ENCODE peak calls at places on chromosomes 16 and 17, in eight cellular contexts. E is AG10803, Q is choroid plexus epithelial cell, J is ovary, M is thoracic aorta, F is uterus, A is colonic mucosa, B is BE2C. O is an unnamed sample.

GRCh38 chr16:26668026-26668425 is 398.7 kb upstream of the C16orf82 start:
- DNase-seq in M (no peak), J (no peak), E (no peak), B (no peak), Q (no peak), F (no peak), A (no peak), O (no peak)

GRCh38 chr17:72175787-72176515 is 55.1 kb downstream of the SOX9 start:
- DNase-seq in M (no peak), J (no peak), E (no peak), A (no peak), F (no peak), Q (no peak), B (no peak), O (no peak)

GRCh38 chr16:82867425-82867824 is 240.7 kb downstream of the CDH13 start:
- DNase-seq in F (peak), J (no peak), B (no peak), A (no peak), Q (peak), E (peak), M (no peak), O (no peak)

GRCh38 chr16:3147046-3147756 is 12.4 kb downstream of the ZNF213 start:
- DNase-seq in M (no peak), J (no peak), E (no peak), A (no peak), F (no peak), Q (no peak), B (no peak), O (no peak)

GRCh38 chr16:24117680-24118079 is 138.5 kb upstream of the CACNG3 start:
- DNase-seq in F (no peak), Q (no peak), B (no peak), M (no peak), E (no peak), J (no peak), A (no peak), O (no peak)

GRCh38 chr17:2547176-2547575 is 35.5 kb upstream of the METTL16 start:
- DNase-seq in A (no peak), B (peak), F (no peak), Q (peak), J (no peak), M (no peak), E (peak), O (no peak)

GRCh38 chr16:84109598-84110325 is 7.0 kb downstream of the MBTPS1 start:
- DNase-seq in J (no peak), A (no peak), F (no peak), E (peak), M (no peak), B (no peak), Q (no peak), O (no peak)

GRCh38 chr16:56041556-56042140 is 149.6 kb upstream of the GNAO1 start:
- DNase-seq in B (peak), Q (no peak), E (no peak), F (no peak), M (no peak), A (no peak), J (no peak), O (no peak)

GRCh38 chr17:73131993-73132595 is 32.7 kb upstream of the SSTR2 start:
- DNase-seq in J (no peak), E (no peak), F (no peak), M (no peak), B (no peak), Q (no peak), A (no peak), O (no peak)

GRCh38 chr17:56244268-56244890 is 91.1 kb downstream of the ANKFN1 start:
- DNase-seq in A (no peak), J (no peak), F (no peak), E (no peak), M (no peak), B (no peak), Q (no peak), O (no peak)

GRCh38 chr17:65027305-65027704 is 29.2 kb downstream of the GNA13 start:
- DNase-seq in B (peak), Q (peak), F (no peak), J (no peak), E (peak), M (no peak), A (no peak), O (no peak)

GRCh38 chr17:75130632-75131277 is 787 bp downstream of the NT5C start:
- DNase-seq in E (peak), J (peak), F (peak), M (no peak), A (peak), Q (peak), B (peak), O (no peak)

GRCh38 chr17:301681-302299 is 50.8 kb downstream of the RPH3AL start:
- DNase-seq in B (no peak), F (peak), Q (no peak), E (peak), M (no peak), J (no peak), A (peak), O (no peak)

GRCh38 chr17:21186399-21187187 is 27.4 kb downstream of the TMEM11 start:
- DNase-seq in A (no peak), E (no peak), B (no peak), F (no peak), M (no peak), J (no peak), Q (no peak), O (no peak)

GRCh38 chr17:59858167-59858790 is 34.5 kb downstream of the TUBD1 start:
- DNase-seq in F (no peak), J (no peak), M (no peak), B (no peak), Q (no peak), E (peak), A (no peak), O (no peak)

GRCh38 chr16:346587-346986 is 5.9 kb downstream of the AXIN1 start:
- DNase-seq in A (no peak), J (no peak), B (no peak), E (no peak), M (no peak), Q (no peak), F (no peak), O (no peak)

GRCh38 chr16:85663891-85664321 is 24.8 kb downstream of the GINS2 start:
- DNase-seq in M (no peak), E (no peak), Q (no peak), F (no peak), B (no peak), J (peak), A (no peak), O (no peak)

GRCh38 chr16:88491560-88492310 is 38.7 kb downstream of the ZFPM1 start:
- DNase-seq in A (no peak), J (no peak), B (peak), M (no peak), F (no peak), E (no peak), Q (no peak), O (no peak)

GRCh38 chr17:1078831-1079561 is 82.1 kb downstream of the TIMM22 start:
- DNase-seq in J (peak), A (no peak), Q (no peak), E (no peak), F (no peak), M (no peak), B (peak), O (no peak)

DNA sequence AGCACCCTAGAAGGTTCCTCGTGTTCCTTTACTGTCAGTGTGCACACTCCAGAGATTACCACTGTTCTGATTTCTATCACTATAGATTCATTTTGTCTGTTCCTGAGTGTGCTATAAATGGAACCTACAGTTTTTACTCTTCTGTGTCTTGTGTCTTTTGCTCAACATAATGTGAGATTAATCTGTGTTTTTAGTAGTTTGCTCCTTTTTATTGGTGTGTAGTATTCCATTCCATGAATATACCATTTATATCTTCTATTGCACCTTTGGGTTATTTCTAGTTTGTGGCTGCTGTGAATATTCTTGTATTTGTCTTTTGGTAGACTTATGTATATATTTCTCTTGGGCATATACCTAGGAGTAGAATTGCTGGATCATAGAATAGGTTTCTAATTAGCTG is 68.2 kb downstream of the AP2B1 start:
- DNase-seq in M (no peak), F (no peak), J (no peak), B (no peak), Q (no peak), E (no peak), A (no peak), O (no peak)
- H3K4me3 ChIP-seq in M (no peak), F (no peak), J (no peak), B (no peak), Q (no peak), E (no peak), A (no peak), O (no peak)

GRCh38 chr16:66155933-66156332 is 210.6 kb upstream of the CDH5 start:
- DNase-seq in Q (no peak), J (no peak), F (no peak), M (no peak), B (no peak), A (no peak), E (no peak), O (no peak)
- H3K4me3 ChIP-seq in Q (no peak), J (no peak), F (no peak), M (no peak), B (no peak), A (no peak), E (no peak), O (no peak)

DNA sequence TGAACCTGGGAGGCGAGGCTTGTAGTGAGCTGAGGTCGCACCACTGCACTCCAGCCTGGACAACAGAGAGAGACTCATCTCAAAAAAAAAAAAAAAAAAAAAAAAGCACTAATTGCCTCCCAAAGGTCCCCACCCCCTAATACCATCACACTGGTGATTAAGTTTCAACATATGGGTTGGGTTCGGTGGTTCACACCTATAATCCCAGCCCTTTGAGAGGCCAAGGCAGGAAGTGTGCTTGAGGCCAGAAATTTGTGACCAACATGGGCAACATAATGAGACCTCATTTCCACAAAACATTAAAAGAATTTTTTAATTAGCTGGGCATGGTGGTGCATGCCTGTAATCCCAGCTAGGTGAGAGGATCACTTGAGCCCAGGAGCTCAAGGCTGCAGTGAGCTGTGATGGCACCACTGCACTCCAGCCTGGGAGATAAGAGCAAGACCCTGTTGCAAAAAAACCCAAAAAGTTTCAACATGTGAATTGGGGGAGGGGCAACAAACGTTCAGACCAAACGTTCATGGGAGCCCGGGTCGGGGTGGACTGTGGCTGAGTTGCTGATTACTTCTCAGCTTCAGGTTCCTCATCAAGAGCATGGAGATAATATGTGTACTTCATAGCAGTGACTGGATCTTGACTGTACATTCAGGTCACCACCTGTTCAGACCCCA is 62.1 kb upstream of the NOL11 start:
- DNase-seq in E (no peak), A (no peak), M (no peak), Q (no peak), B (no peak), F (no peak), J (no peak), O (no peak)
- H3K4me3 ChIP-seq in E (no peak), A (no peak), M (no peak), Q (no peak), B (no peak), F (no peak), J (no peak), O (no peak)

GRCh38 chr17:40179923-40180659 is 2.8 kb downstream of the RAPGEFL1 start:
- DNase-seq in E (peak), J (no peak), Q (peak), A (peak), B (no peak), M (no peak), F (no peak), O (no peak)

GRCh38 chr17:40176409-40177110 is 710 bp upstream of the RAPGEFL1 start:
- DNase-seq in E (no peak), J (no peak), F (no peak), Q (no peak), A (peak), B (no peak), M (no peak), O (no peak)

GRCh38 chr17:40178660-40179059 is 1.4 kb downstream of the RAPGEFL1 start:
- DNase-seq in E (no peak), F (no peak), A (no peak), J (no peak), M (no peak), B (no peak), Q (no peak), O (no peak)

GRCh38 chr17:40177275-40177874 is at the start of gene RAPGEFL1:
- DNase-seq in E (peak), J (peak), A (peak), Q (peak), M (peak), B (peak), F (peak), O (no peak)

GRCh38 chr17:40178021-40178601 is 841 bp downstream of the RAPGEFL1 start:
- DNase-seq in Q (no peak), J (no peak), A (peak), B (no peak), F (no peak), M (no peak), E (no peak), O (no peak)
- H3K4me3 ChIP-seq in Q (peak), J (peak), A (peak), B (no peak), F (no peak), M (peak), E (no peak), O (peak)

GRCh38 chr17:81039854-81040758 is 5.2 kb downstream of the BAIAP2 start:
- DNase-seq in J (peak), A (no peak), B (peak), E (peak), Q (peak), M (no peak), F (peak), O (no peak)
- H3K4me3 ChIP-seq in J (no peak), A (no peak), B (no peak), E (peak), Q (no peak), M (no peak), F (no peak), O (no peak)

GRCh38 chr17:29586676-29587469 is 2.6 kb downstream of the GIT1 start:
- DNase-seq in F (no peak), M (no peak), E (no peak), A (no peak), B (no peak), J (no peak), Q (no peak), O (no peak)

GRCh38 chr17:29583324-29584248 is 5.9 kb downstream of the GIT1 start:
- DNase-seq in E (no peak), B (no peak), A (no peak), Q (no peak), F (peak), J (peak), M (no peak), O (no peak)

GRCh38 chr17:29584452-29585079 is 4.9 kb downstream of the GIT1 start:
- DNase-seq in M (no peak), B (no peak), Q (no peak), E (no peak), F (peak), J (no peak), A (no peak), O (no peak)

GRCh38 chr17:29587591-29587990 is 1.9 kb downstream of the GIT1 start:
- DNase-seq in F (no peak), E (no peak), B (no peak), Q (no peak), M (no peak), A (no peak), J (peak), O (no peak)

GRCh38 chr17:29585080-29585751 is 4.2 kb downstream of the GIT1 start:
- DNase-seq in F (peak), A (no peak), B (no peak), M (no peak), Q (peak), J (peak), E (no peak), O (no peak)
- H3K4me3 ChIP-seq in F (peak), A (no peak), B (no peak), M (no peak), Q (no peak), J (no peak), E (no peak), O (peak)

DNA sequence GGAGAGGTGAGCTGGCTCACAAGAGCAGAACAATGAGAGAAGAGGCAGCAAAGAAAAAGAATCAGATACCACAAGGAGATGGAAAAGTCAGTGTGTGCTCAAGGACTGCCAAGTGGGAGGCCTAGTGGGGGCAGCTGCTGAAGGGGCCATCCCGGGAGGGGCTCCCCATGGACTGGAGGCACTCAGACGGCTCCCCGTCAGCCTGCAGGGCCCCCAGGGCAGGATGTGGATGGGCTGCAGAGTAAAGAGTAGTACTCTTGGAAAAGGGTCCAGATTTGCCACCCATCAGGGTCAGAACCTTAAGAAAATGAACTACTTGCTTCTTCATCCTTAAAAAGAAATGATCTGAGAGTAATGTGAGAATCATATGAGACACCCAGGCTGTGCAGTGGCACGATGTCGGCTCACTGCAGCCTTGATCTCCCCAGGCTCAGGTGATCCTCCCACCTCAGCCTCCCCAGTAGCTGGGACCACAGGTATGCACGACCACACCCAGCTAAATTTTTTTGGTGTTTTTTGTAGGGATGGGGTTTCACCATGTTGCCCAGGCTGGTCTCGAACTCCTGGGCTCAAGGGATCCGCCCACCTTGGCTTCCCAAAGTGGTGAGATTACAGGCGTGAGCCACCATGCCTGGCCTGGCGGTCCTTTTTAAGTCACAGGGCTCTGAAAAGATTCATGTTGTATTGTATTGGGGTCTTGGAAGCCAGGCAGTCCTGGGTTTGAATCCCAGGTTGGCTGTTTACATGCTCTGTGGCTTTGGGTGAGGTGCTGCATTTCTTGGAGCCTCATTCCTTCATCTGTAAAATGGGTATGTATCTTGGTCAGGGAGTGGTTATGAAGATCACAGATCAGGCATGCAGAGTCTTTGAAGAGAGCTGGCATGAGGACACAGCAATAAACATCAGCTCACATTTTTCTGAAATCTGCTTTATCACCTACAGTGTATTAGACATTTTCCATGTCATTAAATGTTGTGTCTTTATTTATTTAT is 15.1 kb downstream of the ACSF2 start:
- DNase-seq in M (no peak), E (no peak), Q (no peak), A (peak), B (no peak), F (no peak), J (no peak), O (no peak)
- H3K4me3 ChIP-seq in M (no peak), E (no peak), Q (no peak), A (no peak), B (no peak), F (no peak), J (no peak), O (no peak)

DNA sequence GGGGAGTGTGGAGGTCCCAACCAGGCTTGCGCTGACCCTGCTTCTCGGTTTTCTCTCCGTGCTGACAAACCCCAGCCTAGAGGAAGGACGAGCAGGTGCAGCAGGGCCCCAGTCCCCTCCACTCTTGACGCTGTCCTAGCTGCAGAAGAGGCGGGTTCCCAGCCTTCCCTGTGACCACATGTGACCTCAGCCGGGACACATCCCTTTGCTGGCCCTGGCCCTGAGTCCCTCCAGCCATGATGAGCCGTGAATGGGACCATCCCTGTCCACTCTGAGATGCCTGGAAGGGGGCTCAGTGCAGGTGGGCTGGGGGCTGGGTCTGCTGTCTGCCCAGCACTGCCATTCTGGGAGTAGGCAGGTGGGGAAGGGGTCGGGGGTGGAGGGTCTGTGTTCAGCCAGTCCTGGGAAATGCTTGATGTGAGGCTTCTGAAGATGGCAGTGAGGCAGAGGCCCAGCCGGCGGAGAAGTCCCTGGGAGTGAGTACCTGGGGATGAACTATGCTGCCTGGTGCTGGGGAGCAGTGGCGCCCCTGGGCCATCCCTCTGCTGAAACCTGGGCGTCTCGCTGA is 1.9 kb upstream of the TUBB3 start:
- DNase-seq in B (peak), Q (no peak), F (no peak), J (no peak), M (no peak), E (no peak), A (no peak), O (no peak)
- H3K4me3 ChIP-seq in B (peak), Q (peak), F (no peak), J (no peak), M (peak), E (peak), A (no peak), O (peak)

O was measured in coronary artery.